ENCODE peak calls at places on chromosomes 4 and X, in ten cellular contexts. N, W, M, X, Q, L, V, F, A and B are unnamed samples.

GRCh38 chrX:111035256-111035655 is 60.7 kb upstream of the PAK3 start:
- DNase-seq in N (no peak), W (no peak), M (no peak), X (no peak), Q (no peak), L (no peak), V (no peak), F (no peak), A (no peak), B (no peak)

GRCh38 chr4:11592276-11592675 is 163.6 kb upstream of the HS3ST1 start:
- DNase-seq in N (no peak), W (no peak), M (no peak), X (no peak), Q (no peak), L (no peak), V (no peak), F (no peak), A (no peak), B (no peak)

GRCh38 chrX:41779058-41779564 is 55.1 kb downstream of the GPR82 start:
- DNase-seq in N (no peak), W (no peak), M (no peak), X (peak; percentile 9), Q (no peak), L (no peak), V (peak; percentile 47), F (no peak), A (no peak), B (no peak)

GRCh38 chrX:70039758-70040157 is 10.0 kb downstream of the AWAT2 start:
- DNase-seq in N (no peak), W (no peak), M (no peak), X (no peak), Q (no peak), L (no peak), V (no peak), F (no peak), A (no peak), B (no peak)

GRCh38 chr4:73573794-73574528 is 46.3 kb downstream of the RASSF6 start:
- DNase-seq in N (peak; percentile 46), W (no peak), M (no peak), X (peak; percentile 91), Q (peak; percentile 93), L (no peak), V (peak; percentile 75), F (peak; percentile 48), A (peak; percentile 94), B (no peak)

GRCh38 chrX:16087081-16087480 is 36.3 kb upstream of the GRPR start:
- DNase-seq in N (no peak), W (no peak), M (no peak), X (peak; percentile 19), Q (no peak), L (no peak), V (no peak), F (no peak), A (no peak), B (no peak)

GRCh38 chr4:170386511-170386910 is 296.8 kb upstream of the AADAT start:
- DNase-seq in N (no peak), W (no peak), M (no peak), X (no peak), Q (no peak), L (no peak), V (no peak), F (no peak), A (no peak), B (no peak)

GRCh38 chrX:15719324-15719968 is 18.6 kb upstream of the CA5B start:
- DNase-seq in N (no peak), W (no peak), M (no peak), X (no peak), Q (no peak), L (no peak), V (no peak), F (no peak), A (no peak), B (no peak)

GRCh38 chr4:52852696-52853095 is 9.4 kb upstream of the RASL11B start:
- DNase-seq in N (peak; percentile 49), W (no peak), M (no peak), X (no peak), Q (no peak), L (no peak), V (no peak), F (no peak), A (no peak), B (no peak)

GRCh38 chr4:52850406-52851119 is 11.6 kb upstream of the RASL11B start:
- DNase-seq in N (no peak), W (no peak), M (no peak), X (no peak), Q (no peak), L (no peak), V (no peak), F (no peak), A (no peak), B (no peak)

GRCh38 chr4:52852041-52852440 is 10.1 kb upstream of the RASL11B start:
- DNase-seq in N (no peak), W (no peak), M (no peak), X (no peak), Q (no peak), L (no peak), V (no peak), F (no peak), A (no peak), B (no peak)

GRCh38 chr4:52856802-52857201 is 5.3 kb upstream of the RASL11B start:
- DNase-seq in N (no peak), W (no peak), M (no peak), X (no peak), Q (peak; percentile 13), L (no peak), V (no peak), F (no peak), A (no peak), B (no peak)

DNA sequence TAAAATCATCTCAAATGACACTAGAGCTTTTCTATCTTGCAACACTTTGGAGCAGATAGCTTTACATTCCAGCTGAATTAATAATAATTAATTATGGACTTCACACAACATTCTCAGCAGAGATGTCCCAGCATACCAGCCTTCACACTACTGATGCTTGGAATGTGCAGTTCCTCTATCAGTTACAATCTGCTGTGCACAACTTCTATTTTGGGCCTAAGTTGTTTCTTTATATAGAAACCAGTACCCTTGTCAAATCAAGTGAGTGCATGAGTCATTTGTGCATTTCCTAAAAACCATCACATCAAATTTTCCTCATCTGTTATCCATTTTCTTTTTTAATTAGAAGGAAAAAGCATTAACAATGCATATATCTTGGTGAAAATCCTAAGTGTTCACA is 8.8 kb upstream of the RASL11B start:
- DNase-seq in N (no peak), W (no peak), M (no peak), X (no peak), Q (no peak), L (no peak), V (no peak), F (no peak), A (no peak), B (no peak)
- H3K4me3 ChIP-seq in N (no peak overlapping the region), W (no peak overlapping the region), M (no peak overlapping the region), X (no peak overlapping the region), Q (no peak overlapping the region), L (no peak overlapping the region), V (no peak overlapping the region), F (no peak overlapping the region), A (no peak overlapping the region), B (no peak overlapping the region)

DNA sequence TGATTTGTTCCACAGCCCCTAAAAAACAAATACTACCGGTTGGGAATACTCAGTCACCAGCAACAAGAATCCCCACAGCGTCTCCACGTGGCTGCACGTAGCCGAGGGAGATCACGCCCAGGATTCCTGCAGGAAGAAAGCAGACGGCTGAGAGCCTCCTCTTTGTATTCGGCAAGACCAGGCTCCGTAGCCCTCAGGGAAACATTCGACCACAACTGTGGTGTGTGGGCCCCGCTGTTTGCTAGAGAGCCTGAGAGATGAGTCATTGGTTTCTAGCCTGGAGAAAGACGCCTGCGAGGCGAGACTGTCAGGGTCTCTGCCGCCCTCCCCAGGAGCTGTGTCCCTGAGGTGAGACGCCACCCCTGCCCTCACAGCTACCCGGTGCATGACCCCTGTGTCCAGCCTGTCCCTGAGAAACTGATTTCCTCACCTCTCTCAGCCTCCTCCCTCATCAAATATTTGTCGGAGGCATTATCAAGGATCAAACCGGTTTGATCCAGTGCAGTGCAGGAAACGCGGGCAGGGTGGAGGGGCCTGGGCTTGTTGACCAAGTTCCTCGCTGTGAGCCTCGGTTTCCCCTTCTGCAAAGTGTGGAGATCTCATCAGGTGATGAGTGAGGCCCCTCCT is 4.7 kb upstream of the S100P start:
- DNase-seq in N (peak; percentile 62), W (no peak), M (peak; percentile 71), X (peak; percentile 90), Q (peak; percentile 91), L (no peak), V (peak; percentile 76), F (no peak), A (no peak), B (peak; percentile 74)
- H3K27ac ChIP-seq in N (no peak overlapping the region), W (peak overlapping the region; percentile 76), M (peak overlapping the region; percentile 72), X (peak overlapping the region; percentile 94), Q (peak overlapping the region; percentile 54), L (peak overlapping the region; percentile 80), V (peak overlapping the region; percentile 89), F (peak overlapping the region; percentile 79), A (no peak overlapping the region), B (peak overlapping the region; percentile 62)

GRCh38 chrX:115966920-115967319 is 203.6 kb upstream of the AGTR2 start:
- DNase-seq in N (no peak), W (no peak), M (no peak), X (no peak), Q (no peak), L (no peak), V (no peak), F (no peak), A (no peak), B (no peak)

GRCh38 chrX:115972717-115973116 is 197.8 kb upstream of the AGTR2 start:
- DNase-seq in N (no peak), W (no peak), M (no peak), X (peak; percentile 43), Q (no peak), L (no peak), V (no peak), F (no peak), A (no peak), B (no peak)

GRCh38 chrX:115968436-115969252 is 201.9 kb upstream of the AGTR2 start:
- DNase-seq in N (peak; percentile 83), W (no peak), M (no peak), X (peak; percentile 77), Q (peak; percentile 96), L (peak; percentile 76), V (no peak), F (peak; percentile 62), A (no peak), B (no peak)

DNA sequence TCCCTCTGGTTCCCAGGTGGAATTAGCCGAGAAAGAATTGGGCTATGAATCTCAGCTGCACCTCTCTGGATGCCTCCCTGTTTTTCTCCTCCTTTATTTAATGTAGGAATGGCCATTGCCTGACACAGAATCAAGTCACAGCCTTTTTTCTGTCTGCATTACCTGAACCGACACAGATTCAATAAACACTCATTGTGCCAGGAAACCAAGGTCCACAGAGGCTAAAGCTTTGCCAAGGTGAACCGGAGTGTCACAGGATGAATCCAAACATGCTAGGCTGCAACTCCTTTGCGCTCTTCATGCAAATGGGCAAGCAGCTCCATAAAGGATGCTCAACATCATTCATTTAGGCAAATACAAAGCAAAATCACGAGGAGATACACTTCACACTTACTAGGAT is 199.8 kb upstream of the AGTR2 start:
- DNase-seq in N (no peak), W (no peak), M (no peak), X (no peak), Q (no peak), L (no peak), V (no peak), F (no peak), A (no peak), B (no peak)
- H3K4me3 ChIP-seq in N (no peak overlapping the region), W (no peak overlapping the region), M (no peak overlapping the region), X (no peak overlapping the region), Q (no peak overlapping the region), L (no peak overlapping the region), V (no peak overlapping the region), F (no peak overlapping the region), A (no peak overlapping the region), B (no peak overlapping the region)

GRCh38 chr4:75639124-75639695 is 8.9 kb upstream of the CDKL2 start:
- DNase-seq in N (no peak), W (no peak), M (no peak), X (no peak), Q (no peak), L (peak; percentile 81), V (no peak), F (peak; percentile 65), A (no peak), B (no peak)
- H3K27ac ChIP-seq in N (no peak overlapping the region), W (no peak overlapping the region), M (no peak overlapping the region), X (no peak overlapping the region), Q (no peak overlapping the region), L (peak overlapping the region; percentile 12), V (no peak overlapping the region), F (no peak overlapping the region), A (no peak overlapping the region), B (no peak overlapping the region)